ENCODE peak calls at places on chromosomes 7 and 10, in ten cellular contexts. I is CD8-positive, alpha-beta T cell; Y is brain microvascular endothelial cell; N is heart left ventricle; V is colonic mucosa; Z is left lung; L is cardiac fibroblast; P is neural crest cell; E is Calu3; K is ovary. A is an unnamed sample.

GRCh38 chr10:106615081-106615480 is 549.4 kb downstream of the SORCS1 start:
- DNase-seq in I (no peak), Y (peak; percentile 60), N (no peak), V (no peak), Z (no peak), L (peak; percentile 70), P (no peak), E (no peak), K (no peak), A (no peak)

GRCh38 chr10:133186416-133187090 is 26.5 kb downstream of the KNDC1 start:
- DNase-seq in I (no peak), Y (no peak), N (no peak), V (no peak), Z (no peak), L (no peak), P (no peak), E (no peak), K (no peak), A (peak; percentile 74)

GRCh38 chr7:10908600-10908999 is 65.1 kb upstream of the PHF14 start:
- DNase-seq in I (no peak), Y (no peak), N (no peak), V (no peak), Z (no peak), L (no peak), P (no peak), E (no peak), K (no peak), A (no peak)

GRCh38 chr7:121810831-121811494 is 62.0 kb upstream of the PTPRZ1 start:
- DNase-seq in I (no peak), Y (no peak), N (no peak), V (no peak), Z (no peak), L (no peak), P (no peak), E (no peak), K (no peak), A (no peak)

GRCh38 chr10:100508691-100509150 is 10.9 kb downstream of the SEC31B start:
- DNase-seq in I (no peak), Y (peak; percentile 56), N (no peak), V (no peak), Z (no peak), L (peak; percentile 67), P (peak; percentile 31), E (peak; percentile 27), K (no peak), A (no peak)

GRCh38 chr10:70742537-70743429 is 42.4 kb downstream of the TBATA start:
- DNase-seq in I (no peak), Y (peak; percentile 29), N (peak; percentile 75), V (peak; percentile 37), Z (peak; percentile 71), L (peak; percentile 80), P (no peak), E (no peak), K (no peak), A (no peak)

GRCh38 chr10:132076578-132077081 is 10.9 kb downstream of the JAKMIP3 start:
- DNase-seq in I (no peak), Y (no peak), N (no peak), V (no peak), Z (no peak), L (no peak), P (no peak), E (no peak), K (no peak), A (no peak)

GRCh38 chr10:33067481-33067880 is 109.5 kb upstream of the ITGB1 start:
- DNase-seq in I (no peak), Y (no peak), N (no peak), V (no peak), Z (no peak), L (peak; percentile 65), P (no peak), E (no peak), K (no peak), A (no peak)

GRCh38 chr7:98399462-98399861 is 1.4 kb downstream of the BAIAP2L1 start:
- DNase-seq in I (no peak), Y (no peak), N (no peak), V (no peak), Z (no peak), L (no peak), P (no peak), E (no peak), K (no peak), A (no peak)

GRCh38 chr7:101952355-101953247 is 135.2 kb downstream of the CUX1 start:
- DNase-seq in I (no peak), Y (peak; percentile 38), N (no peak), V (no peak), Z (peak; percentile 60), L (peak; percentile 80), P (no peak), E (peak; percentile 41), K (peak; percentile 28), A (no peak)

GRCh38 chr10:97047788-97048187 is 138.0 kb downstream of the SLIT1 start:
- DNase-seq in I (no peak), Y (no peak), N (no peak), V (no peak), Z (no peak), L (no peak), P (no peak), E (no peak), K (no peak), A (no peak)

GRCh38 chr7:45894665-45895062 is 6.4 kb downstream of the IGFBP1 start:
- DNase-seq in I (no peak), Y (no peak), N (no peak), V (no peak), Z (no peak), L (no peak), P (no peak), E (no peak), K (no peak), A (no peak)

GRCh38 chr7:51060536-51060935 is 256.1 kb downstream of the COBL start:
- DNase-seq in I (no peak), Y (no peak), N (no peak), V (no peak), Z (no peak), L (no peak), P (no peak), E (no peak), K (no peak), A (no peak)

GRCh38 chr10:10222288-10222945 is 795.3 kb upstream of the CELF2 start:
- DNase-seq in I (no peak), Y (peak; percentile 91), N (no peak), V (no peak), Z (no peak), L (peak; percentile 85), P (no peak), E (no peak), K (no peak), A (no peak)

GRCh38 chr7:129970816-129971215 is 18.1 kb upstream of the UBE2H start:
- DNase-seq in I (no peak), Y (no peak), N (no peak), V (peak; percentile 80), Z (no peak), L (no peak), P (no peak), E (peak; percentile 55), K (no peak), A (no peak)

GRCh38 chr10:24463683-24464426 is 254.9 kb downstream of the KIAA1217 start:
- DNase-seq in I (no peak), Y (peak; percentile 57), N (no peak), V (peak; percentile 63), Z (no peak), L (peak; percentile 74), P (no peak), E (peak; percentile 45), K (no peak), A (no peak)

GRCh38 chr10:132641966-132642731 is 104.6 kb downstream of the INPP5A start:
- DNase-seq in I (no peak), Y (no peak), N (peak; percentile 10), V (no peak), Z (peak; percentile 26), L (no peak), P (no peak), E (no peak), K (no peak), A (peak; percentile 55)

GRCh38 chr7:42534441-42534840 is 297.4 kb upstream of the GLI3 start:
- DNase-seq in I (no peak), Y (no peak), N (no peak), V (no peak), Z (no peak), L (no peak), P (no peak), E (no peak), K (no peak), A (no peak)

DNA sequence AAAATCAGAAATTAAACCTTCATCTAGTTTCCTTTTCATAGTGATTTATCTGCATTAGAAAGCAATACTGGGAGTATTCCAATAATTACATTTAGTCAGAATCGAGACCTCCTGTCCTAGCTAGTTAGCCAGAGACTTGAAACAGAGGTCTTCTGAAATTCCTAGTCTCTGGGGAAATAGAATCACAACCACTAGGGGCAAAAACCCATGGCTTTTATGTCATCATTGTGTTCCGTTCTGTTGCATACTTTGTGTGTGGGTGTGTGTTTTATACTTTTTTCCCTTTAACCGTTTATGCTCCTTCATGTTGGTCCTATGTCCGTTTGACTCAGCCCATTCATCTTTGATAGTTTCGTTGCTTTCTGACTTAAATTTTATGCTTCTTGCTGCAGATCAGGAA is 79.8 kb downstream of the RALA start:
- DNase-seq in I (no peak), Y (peak; percentile 32), N (no peak), V (no peak), Z (no peak), L (peak; percentile 35), P (no peak), E (no peak), K (no peak), A (no peak)
- TF ChIP-seq CTCF in I (no peak), Y (peak; percentile 50), N (peak; percentile 15), V (no peak), Z (no peak), L (peak; percentile 13), P (peak; percentile 46), E (peak; percentile 17), K (no peak), A (peak; percentile 57)

GRCh38 chr10:5284311-5285057 is 80.3 kb upstream of the UCN3 start:
- DNase-seq in I (no peak), Y (peak; percentile 49), N (no peak), V (no peak), Z (no peak), L (peak; percentile 82), P (no peak), E (no peak), K (no peak), A (no peak)
- TF ChIP-seq CTCF in I (no peak), Y (no peak), N (no peak), V (no peak), Z (no peak), L (no peak), P (no peak), E (no peak), K (no peak), A (no peak)

DNA sequence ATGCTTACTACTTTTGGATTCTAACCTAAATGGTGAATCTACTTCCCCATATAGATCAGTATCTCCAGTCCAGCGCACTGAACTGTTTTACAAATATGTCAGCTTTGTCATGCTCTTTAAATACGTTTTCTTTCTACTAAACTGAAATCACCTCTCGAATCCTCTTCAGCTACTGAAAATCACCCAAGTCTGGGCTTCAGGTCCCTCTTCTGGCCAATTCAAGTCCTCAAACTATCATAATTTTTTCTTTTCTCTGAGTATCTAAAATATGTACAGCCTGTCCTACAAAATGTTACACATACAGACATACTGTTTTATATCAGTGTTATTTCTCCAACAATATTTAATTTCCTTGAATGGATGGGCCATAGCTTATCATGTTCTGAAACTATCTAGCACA is 84.2 kb downstream of the CACNA2D1 start:
- DNase-seq in I (no peak), Y (no peak), N (no peak), V (no peak), Z (no peak), L (no peak), P (no peak), E (no peak), K (no peak), A (no peak)
- TF ChIP-seq CTCF in I (no peak), Y (no peak), N (no peak), V (no peak), Z (no peak), L (no peak), P (no peak), E (no peak), K (no peak), A (no peak)

GRCh38 chr7:27697861-27698430 is 35.3 kb upstream of the HIBADH start:
- DNase-seq in I (no peak), Y (no peak), N (peak; percentile 10), V (peak; percentile 66), Z (peak; percentile 72), L (no peak), P (no peak), E (peak; percentile 81), K (no peak), A (no peak)
- TF ChIP-seq CTCF in I (no peak), Y (no peak), N (no peak), V (no peak), Z (no peak), L (no peak), P (no peak), E (no peak), K (no peak), A (no peak)

A was measured in glutamatergic neuron.